ENCODE peak calls at places on chromosomes 4 and X, in five cellular contexts. P is astrocyte of the cerebellum, F is PC-3, Y is gastrocnemius medialis, L is cardiac muscle cell. U is an unnamed sample.

GRCh38 chr4:132123870-132124623 is 1025.0 kb upstream of the PCDH10 start:
- DNase-seq in P (no peak), Y (no peak), L (peak), F (no peak), U (peak)

GRCh38 chr4:89681219-89681618 is 155.7 kb downstream of the SNCA start:
- DNase-seq in L (no peak), P (no peak), F (no peak), Y (no peak), U (no peak)

GRCh38 chr4:101958547-101958946 is 168.0 kb downstream of the BANK1 start:
- DNase-seq in L (no peak), Y (no peak), F (no peak), P (no peak), U (no peak)

GRCh38 chrX:19544693-19545305 is 29.5 kb upstream of the MAP3K15 start:
- DNase-seq in F (peak), P (peak), L (peak), Y (no peak), U (peak)

GRCh38 chrX:48939417-48940228 is 17.8 kb downstream of the OTUD5 start:
- DNase-seq in P (no peak), F (no peak), L (no peak), Y (no peak), U (no peak)

GRCh38 chrX:83416273-83416672 is 91.8 kb upstream of the POU3F4 start:
- DNase-seq in L (no peak), F (peak), Y (no peak), P (no peak), U (no peak)

GRCh38 chr4:95761441-95761840 is 78.5 kb upstream of the PDHA2 start:
- DNase-seq in F (peak), P (peak), L (peak), Y (no peak), U (no peak)

GRCh38 chr4:145154573-145154972 is 25.8 kb downstream of the OTUD4 start:
- DNase-seq in L (peak), P (no peak), Y (no peak), F (peak), U (no peak)

GRCh38 chrX:19592952-19593351 is 77.6 kb upstream of the MAP3K15 start:
- DNase-seq in P (no peak), F (no peak), L (no peak), Y (no peak), U (no peak)

GRCh38 chr4:37991623-37992410 is 31.6 kb downstream of the PTTG2 start:
- DNase-seq in F (no peak), P (no peak), Y (no peak), L (no peak), U (no peak)

GRCh38 chrX:46965125-46965758 is 53.0 kb downstream of the JADE3 start:
- DNase-seq in F (peak), Y (no peak), L (peak), P (no peak), U (no peak)

GRCh38 chr4:139720806-139721205 is 55.2 kb downstream of the MGST2 start:
- DNase-seq in L (peak), Y (no peak), P (no peak), F (no peak), U (no peak)

GRCh38 chr4:53490965-53491622 is 100.2 kb downstream of the LNX1 start:
- DNase-seq in F (peak), P (peak), L (peak), Y (no peak), U (peak)

GRCh38 chrX:40062525-40063193 is 35.1 kb downstream of the BCOR start:
- DNase-seq in P (no peak), Y (no peak), L (no peak), F (no peak), U (no peak)

GRCh38 chrX:22404297-22404696 is 131.6 kb downstream of the CBLL2 start:
- DNase-seq in Y (no peak), F (no peak), L (no peak), P (no peak), U (no peak)

GRCh38 chr4:128841402-128841801 is 31.9 kb downstream of the JADE1 start:
- DNase-seq in F (peak), L (no peak), P (no peak), Y (no peak), U (no peak)

GRCh38 chrX:115018944-115019343 is 1.5 kb upstream of the IL13RA2 start:
- DNase-seq in P (no peak), L (no peak), F (peak), Y (no peak), U (no peak)

GRCh38 chrX:46630141-46630540 is 56.6 kb downstream of the CHST7 start:
- DNase-seq in P (no peak), F (no peak), Y (no peak), L (no peak), U (no peak)

GRCh38 chr4:107380836-107381438 is 339.1 kb downstream of the PAPSS1 start:
- DNase-seq in F (no peak), L (no peak), Y (no peak), P (no peak), U (no peak)

GRCh38 chr4:845233-845835 is 19.4 kb upstream of the CPLX1 start:
- DNase-seq in Y (no peak), L (peak), P (no peak), F (no peak), U (peak)

GRCh38 chr4:86939737-86940141 is 4.9 kb downstream of the AFF1 start:
- DNase-seq in F (no peak), P (no peak), L (no peak), Y (no peak), U (no peak)

GRCh38 chrX:68098431-68098830 is 334.9 kb downstream of the OPHN1 start:
- DNase-seq in P (no peak), F (no peak), L (no peak), Y (no peak), U (no peak)

GRCh38 chr4:139817657-139818452 is 152.2 kb downstream of the MGST2 start:
- DNase-seq in Y (peak), P (no peak), F (no peak), L (no peak), U (no peak)

GRCh38 chr4:48340276-48340904 is 939 bp upstream of the SLAIN2 start:
- DNase-seq in L (peak), Y (no peak), F (peak), P (peak), U (no peak)

GRCh38 chr4:69800599-69800998 is 40.2 kb upstream of the SULT1B1 start:
- DNase-seq in P (no peak), F (peak), Y (no peak), L (peak), U (no peak)

GRCh38 chr4:184983660-184984356 is 34.5 kb upstream of the HELT start:
- DNase-seq in L (peak), Y (peak), F (peak), P (no peak), U (peak)

GRCh38 chrX:27599928-27600327 is 9.8 kb downstream of the DCAF8L2 start:
- DNase-seq in F (peak), P (no peak), L (peak), Y (no peak), U (peak)

GRCh38 chr4:184347251-184348239 is 126.8 kb downstream of the IRF2 start:
- DNase-seq in P (peak), Y (peak), F (peak), L (peak), U (peak)

GRCh38 chr4:158914178-158914577 is 145.4 kb downstream of the FNIP2 start:
- DNase-seq in Y (no peak), L (peak), F (peak), P (peak), U (peak)

GRCh38 chr4:104860227-104861123 is 286.2 kb upstream of the TET2 start:
- DNase-seq in F (peak), L (peak), Y (peak), P (peak), U (peak)

GRCh38 chr4:39067451-39067850 is 5.4 kb downstream of the KLHL5 start:
- DNase-seq in P (no peak), L (peak), Y (no peak), F (no peak), U (no peak)

GRCh38 chrX:133323450-133323849 is 91.8 kb downstream of the GPC4 start:
- DNase-seq in L (no peak), F (no peak), P (no peak), Y (no peak), U (no peak)

GRCh38 chr4:147842573-147842972 is 110.7 kb downstream of the ARHGAP10 start:
- DNase-seq in F (no peak), P (no peak), Y (no peak), L (peak), U (peak)

GRCh38 chr4:177315767-177316490 is 6.3 kb downstream of the NEIL3 start:
- DNase-seq in F (no peak), P (no peak), L (no peak), Y (no peak), U (no peak)

GRCh38 chr4:16417198-16417597 is 190.9 kb upstream of the TAPT1 start:
- DNase-seq in P (no peak), L (no peak), F (no peak), Y (no peak), U (no peak)

GRCh38 chr4:61202638-61203495 is 2.7 kb downstream of the ADGRL3 start:
- DNase-seq in F (peak), L (peak), P (no peak), Y (no peak), U (no peak)
- H3K4me3 ChIP-seq in F (peak), L (peak), P (peak), Y (peak), U (peak)

DNA sequence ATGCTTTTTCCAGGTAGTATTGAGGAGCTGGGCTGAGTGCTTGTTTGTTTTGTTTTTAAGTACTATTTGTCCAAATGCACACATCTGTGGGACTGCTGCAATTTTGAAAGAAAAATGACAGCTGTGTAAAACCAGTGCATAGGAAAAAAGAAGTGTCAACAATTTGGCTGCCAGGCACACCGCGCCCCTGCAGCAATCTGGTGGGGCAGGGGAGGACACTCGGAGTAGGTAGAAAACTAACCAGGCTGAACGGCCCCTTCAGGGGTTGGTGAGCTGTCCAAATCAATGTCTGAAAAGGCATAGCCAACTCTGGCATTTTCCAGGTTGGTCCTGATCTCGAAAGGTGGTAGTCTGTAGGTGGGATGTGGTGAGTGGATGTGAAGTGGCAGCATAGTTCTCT is 1.1 kb downstream of the LDOC1 start:
- DNase-seq in F (peak), Y (no peak), P (no peak), L (no peak), U (no peak)
- H3K4me3 ChIP-seq in F (peak), Y (no peak), P (peak), L (no peak), U (peak)

DNA sequence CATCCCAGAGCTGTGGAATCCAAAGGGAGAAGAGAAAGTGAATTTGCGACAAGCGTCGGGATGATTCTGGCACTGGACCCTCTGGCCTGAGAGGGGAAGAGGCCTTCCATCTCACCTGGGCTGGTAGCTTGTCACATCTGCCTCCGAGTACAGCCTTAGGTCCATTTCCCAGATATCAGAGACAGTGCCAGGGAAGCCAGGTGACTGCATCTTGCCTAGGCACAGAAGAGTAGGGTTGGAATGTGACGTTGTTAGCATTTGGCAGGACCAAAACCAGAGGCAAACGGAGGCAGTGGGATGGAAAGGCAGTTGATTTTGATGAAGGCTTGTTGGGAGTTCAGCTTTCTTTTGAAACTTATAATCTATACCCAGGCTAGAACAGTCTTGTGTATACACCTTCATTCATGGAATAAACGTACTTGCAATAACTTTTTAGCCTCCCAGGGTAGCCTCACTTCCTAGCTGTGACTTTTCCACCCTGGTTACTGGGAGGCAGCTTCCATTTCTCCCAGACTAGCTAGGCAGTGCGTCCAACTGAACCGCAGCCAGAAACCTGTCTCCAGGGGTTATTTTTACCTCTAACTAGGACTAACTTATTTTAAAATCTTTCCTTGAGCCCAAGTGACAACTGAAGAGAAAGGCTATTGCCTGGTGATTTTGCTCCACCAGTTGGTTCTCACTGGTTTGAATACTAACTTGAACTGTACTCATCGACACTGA is 5.9 kb downstream of the SOD3 start:
- DNase-seq in P (no peak), Y (no peak), F (no peak), L (no peak), U (no peak)
- H3K4me3 ChIP-seq in P (no peak), Y (peak), F (no peak), L (no peak), U (no peak)

GRCh38 chr4:2837110-2837903 is 6.3 kb upstream of the ADD1 start:
- DNase-seq in F (no peak), L (no peak), Y (no peak), P (no peak), U (no peak)
- H3K4me3 ChIP-seq in F (no peak), L (no peak), Y (no peak), P (no peak), U (no peak)

GRCh38 chr4:110477836-110478235 is 1.9 kb downstream of the ENPEP start:
- DNase-seq in L (no peak), F (no peak), Y (no peak), P (no peak), U (no peak)

GRCh38 chr4:110480741-110481271 is 4.9 kb downstream of the ENPEP start:
- DNase-seq in P (no peak), F (no peak), Y (no peak), L (peak), U (no peak)

GRCh38 chr4:110480031-110480549 is 4.1 kb downstream of the ENPEP start:
- DNase-seq in F (peak), Y (no peak), P (peak), L (peak), U (peak)

GRCh38 chr4:110472583-110473329 is 3.2 kb upstream of the ENPEP start:
- DNase-seq in F (no peak), P (no peak), L (no peak), Y (no peak), U (no peak)

GRCh38 chr4:110475881-110476818 is at the start of gene ENPEP:
- DNase-seq in Y (peak), F (no peak), P (no peak), L (peak), U (peak)
- H3K4me3 ChIP-seq in Y (peak), F (no peak), P (no peak), L (no peak), U (peak)

GRCh38 chr4:40201898-40202297 is 5.1 kb downstream of the RHOH start:
- DNase-seq in F (no peak), Y (no peak), L (no peak), P (no peak), U (no peak)

GRCh38 chr4:40204507-40205258 is 7.9 kb downstream of the RHOH start:
- DNase-seq in Y (no peak), P (no peak), L (no peak), F (no peak), U (no peak)

GRCh38 chr4:40200881-40201797 is 4.3 kb downstream of the RHOH start:
- DNase-seq in F (peak), P (no peak), Y (no peak), L (no peak), U (no peak)

GRCh38 chr4:40199999-40200880 is 3.4 kb downstream of the RHOH start:
- DNase-seq in P (peak), F (no peak), L (no peak), Y (no peak), U (no peak)

DNA sequence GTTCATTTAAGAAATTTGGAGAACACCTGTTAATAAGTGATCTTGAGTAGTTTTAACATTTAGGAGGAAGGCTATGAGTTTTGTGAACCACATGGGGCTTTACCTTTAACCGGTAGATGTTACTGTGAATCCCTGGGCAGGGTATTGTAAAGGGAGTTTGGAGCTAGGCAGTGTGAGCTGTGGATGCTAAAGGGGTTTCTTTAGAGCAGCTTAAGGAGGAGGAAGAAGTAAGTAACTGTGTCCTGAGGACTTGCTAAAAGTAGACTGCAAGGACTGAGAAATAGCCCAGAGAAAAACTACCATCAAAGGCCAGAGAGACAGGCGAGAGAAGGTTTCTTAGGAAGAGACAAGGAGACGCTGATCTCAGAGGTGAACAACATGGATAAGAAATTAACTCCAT is 5.6 kb downstream of the RHOH start:
- DNase-seq in P (no peak), L (no peak), Y (no peak), F (no peak), U (no peak)
- H3K4me3 ChIP-seq in P (no peak), L (no peak), Y (no peak), F (no peak), U (no peak)

U was measured in skeletal muscle cell.